ENCODE peak calls at places on chromosomes 7 and 10, in ten cellular contexts. One of them, this sample, is unnamed.

GRCh38 chr7:88546808-88547207 is 212.7 kb upstream of the ZNF804B start:
- DNase-seq in thoracic aorta: no peak
- DNase-seq in dorsolateral prefrontal cortex: no peak
- DNase-seq in neural progenitor cell: peak
- DNase-seq in astrocyte: no peak
- DNase-seq in NB4: peak
- DNase-seq in fibroblast of mammary gland: peak
- DNase-seq in colonic mucosa: peak
- DNase-seq in transverse colon: no peak
- DNase-seq in kidney epithelial cell: no peak
- DNase-seq in this sample: peak

GRCh38 chr10:119640384-119640783 is 10.8 kb upstream of the BAG3 start:
- DNase-seq in thoracic aorta: no peak
- DNase-seq in dorsolateral prefrontal cortex: no peak
- DNase-seq in neural progenitor cell: no peak
- DNase-seq in astrocyte: no peak
- DNase-seq in NB4: no peak
- DNase-seq in fibroblast of mammary gland: no peak
- DNase-seq in colonic mucosa: no peak
- DNase-seq in transverse colon: no peak
- DNase-seq in kidney epithelial cell: no peak
- DNase-seq in this sample: no peak

GRCh38 chr10:20877986-20878979 is 18.8 kb downstream of the NEBL start:
- DNase-seq in thoracic aorta: no peak
- DNase-seq in dorsolateral prefrontal cortex: no peak
- DNase-seq in neural progenitor cell: no peak
- DNase-seq in astrocyte: peak
- DNase-seq in NB4: no peak
- DNase-seq in fibroblast of mammary gland: peak
- DNase-seq in colonic mucosa: no peak
- DNase-seq in transverse colon: no peak
- DNase-seq in kidney epithelial cell: peak
- DNase-seq in this sample: no peak

GRCh38 chr10:121063744-121064143 is 212.6 kb downstream of the WDR11 start:
- DNase-seq in thoracic aorta: no peak
- DNase-seq in dorsolateral prefrontal cortex: no peak
- DNase-seq in neural progenitor cell: no peak
- DNase-seq in astrocyte: no peak
- DNase-seq in NB4: no peak
- DNase-seq in fibroblast of mammary gland: no peak
- DNase-seq in colonic mucosa: peak
- DNase-seq in transverse colon: peak
- DNase-seq in kidney epithelial cell: no peak
- DNase-seq in this sample: no peak

GRCh38 chr7:39810710-39811109 is 139.3 kb upstream of the CDK13 start:
- DNase-seq in thoracic aorta: no peak
- DNase-seq in dorsolateral prefrontal cortex: no peak
- DNase-seq in neural progenitor cell: no peak
- DNase-seq in astrocyte: no peak
- DNase-seq in NB4: no peak
- DNase-seq in fibroblast of mammary gland: no peak
- DNase-seq in colonic mucosa: no peak
- DNase-seq in transverse colon: no peak
- DNase-seq in kidney epithelial cell: no peak
- DNase-seq in this sample: no peak

GRCh38 chr10:77391605-77392235 is 245.9 kb downstream of the KCNMA1 start:
- DNase-seq in thoracic aorta: peak
- DNase-seq in dorsolateral prefrontal cortex: peak
- DNase-seq in neural progenitor cell: peak
- DNase-seq in astrocyte: peak
- DNase-seq in NB4: peak
- DNase-seq in fibroblast of mammary gland: peak
- DNase-seq in colonic mucosa: peak
- DNase-seq in transverse colon: peak
- DNase-seq in kidney epithelial cell: no peak
- DNase-seq in this sample: peak

GRCh38 chr10:51852297-51852696 is 152.9 kb upstream of the CSTF2T start:
- DNase-seq in thoracic aorta: no peak
- DNase-seq in dorsolateral prefrontal cortex: no peak
- DNase-seq in neural progenitor cell: no peak
- DNase-seq in astrocyte: no peak
- DNase-seq in NB4: no peak
- DNase-seq in fibroblast of mammary gland: no peak
- DNase-seq in colonic mucosa: no peak
- DNase-seq in transverse colon: no peak
- DNase-seq in kidney epithelial cell: no peak
- DNase-seq in this sample: no peak

GRCh38 chr7:85185355-85186082 is 1.3 kb downstream of the SEMA3D start:
- DNase-seq in thoracic aorta: peak
- DNase-seq in dorsolateral prefrontal cortex: peak
- DNase-seq in neural progenitor cell: peak
- DNase-seq in astrocyte: peak
- DNase-seq in NB4: no peak
- DNase-seq in fibroblast of mammary gland: peak
- DNase-seq in colonic mucosa: peak
- DNase-seq in transverse colon: peak
- DNase-seq in kidney epithelial cell: no peak
- DNase-seq in this sample: no peak

GRCh38 chr10:2392145-2392812 is 655.0 kb upstream of the ADARB2 start:
- DNase-seq in thoracic aorta: no peak
- DNase-seq in dorsolateral prefrontal cortex: no peak
- DNase-seq in neural progenitor cell: no peak
- DNase-seq in astrocyte: peak
- DNase-seq in NB4: peak
- DNase-seq in fibroblast of mammary gland: no peak
- DNase-seq in colonic mucosa: no peak
- DNase-seq in transverse colon: no peak
- DNase-seq in kidney epithelial cell: no peak
- DNase-seq in this sample: no peak

GRCh38 chr7:64881461-64882287 is 21.4 kb upstream of the ZNF273 start:
- DNase-seq in thoracic aorta: no peak
- DNase-seq in dorsolateral prefrontal cortex: no peak
- DNase-seq in neural progenitor cell: no peak
- DNase-seq in astrocyte: no peak
- DNase-seq in NB4: no peak
- DNase-seq in fibroblast of mammary gland: no peak
- DNase-seq in colonic mucosa: peak
- DNase-seq in transverse colon: no peak
- DNase-seq in kidney epithelial cell: no peak
- DNase-seq in this sample: no peak

GRCh38 chr10:132449051-132449825 is 52.2 kb downstream of the PWWP2B start:
- DNase-seq in thoracic aorta: no peak
- DNase-seq in dorsolateral prefrontal cortex: no peak
- DNase-seq in neural progenitor cell: no peak
- DNase-seq in astrocyte: no peak
- DNase-seq in NB4: peak
- DNase-seq in fibroblast of mammary gland: peak
- DNase-seq in colonic mucosa: peak
- DNase-seq in transverse colon: peak
- DNase-seq in kidney epithelial cell: no peak
- DNase-seq in this sample: no peak

GRCh38 chr7:35736725-35737124 is 41.8 kb upstream of the HERPUD2 start:
- DNase-seq in thoracic aorta: no peak
- DNase-seq in dorsolateral prefrontal cortex: no peak
- DNase-seq in neural progenitor cell: no peak
- DNase-seq in astrocyte: peak
- DNase-seq in NB4: no peak
- DNase-seq in fibroblast of mammary gland: peak
- DNase-seq in colonic mucosa: no peak
- DNase-seq in transverse colon: no peak
- DNase-seq in kidney epithelial cell: peak
- DNase-seq in this sample: no peak

DNA sequence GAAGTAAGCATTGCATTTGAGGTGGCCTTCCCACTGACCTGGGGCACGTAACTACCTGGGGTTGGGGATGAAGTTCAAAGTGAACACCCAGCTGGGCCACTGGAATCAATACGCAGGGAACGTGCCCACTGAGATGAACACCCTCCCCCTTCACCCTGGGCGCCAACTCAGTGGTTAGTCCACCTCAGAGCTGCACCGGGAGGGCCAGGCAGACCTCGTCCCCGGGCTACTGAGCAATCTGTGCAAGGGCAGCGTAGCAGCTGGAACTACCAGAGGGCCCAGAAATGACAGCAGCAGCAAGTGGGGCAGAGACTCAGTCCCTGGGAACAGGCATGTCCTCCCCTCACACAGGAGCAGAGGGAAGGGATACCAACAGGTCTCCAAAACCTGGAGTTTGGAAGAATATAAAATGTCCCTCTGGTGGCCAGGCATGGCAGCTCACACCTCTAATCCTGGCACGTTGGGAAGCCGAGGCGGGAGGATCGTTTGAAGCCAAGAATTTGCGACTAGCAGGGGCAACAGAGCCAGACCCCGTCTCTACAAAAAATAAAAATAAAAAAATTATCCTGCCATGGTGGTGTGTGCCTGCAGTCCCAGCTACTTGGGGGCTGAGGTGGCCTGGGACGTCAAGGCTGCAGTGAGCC is 143.9 kb downstream of the SH3PXD2A start:
- DNase-seq in thoracic aorta: no peak
- DNase-seq in dorsolateral prefrontal cortex: no peak
- DNase-seq in neural progenitor cell: peak
- DNase-seq in astrocyte: no peak
- DNase-seq in NB4: no peak
- DNase-seq in fibroblast of mammary gland: no peak
- DNase-seq in colonic mucosa: no peak
- DNase-seq in transverse colon: no peak
- DNase-seq in kidney epithelial cell: no peak
- DNase-seq in this sample: no peak
- TF ChIP-seq CTCF in thoracic aorta: no peak
- TF ChIP-seq CTCF in dorsolateral prefrontal cortex: peak
- TF ChIP-seq CTCF in neural progenitor cell: peak
- TF ChIP-seq CTCF in astrocyte: no peak
- TF ChIP-seq CTCF in NB4: peak
- TF ChIP-seq CTCF in fibroblast of mammary gland: peak
- TF ChIP-seq CTCF in colonic mucosa: no peak
- TF ChIP-seq CTCF in transverse colon: no peak
- TF ChIP-seq CTCF in kidney epithelial cell: peak
- TF ChIP-seq CTCF in this sample: peak

GRCh38 chr10:90920986-90921643 is at the start of gene ANKRD1:
- DNase-seq in thoracic aorta: no peak
- DNase-seq in dorsolateral prefrontal cortex: no peak
- DNase-seq in neural progenitor cell: peak
- DNase-seq in astrocyte: peak
- DNase-seq in NB4: no peak
- DNase-seq in fibroblast of mammary gland: peak
- DNase-seq in colonic mucosa: no peak
- DNase-seq in transverse colon: no peak
- DNase-seq in kidney epithelial cell: peak
- DNase-seq in this sample: no peak
- H3K4me3 ChIP-seq in thoracic aorta: no peak
- H3K4me3 ChIP-seq in dorsolateral prefrontal cortex: no peak
- H3K4me3 ChIP-seq in neural progenitor cell: no peak
- H3K4me3 ChIP-seq in astrocyte: peak
- H3K4me3 ChIP-seq in NB4: no peak
- H3K4me3 ChIP-seq in fibroblast of mammary gland: no peak
- H3K4me3 ChIP-seq in colonic mucosa: no peak
- H3K4me3 ChIP-seq in transverse colon: no peak
- H3K4me3 ChIP-seq in kidney epithelial cell: no peak
- H3K4me3 ChIP-seq in this sample: no peak

DNA sequence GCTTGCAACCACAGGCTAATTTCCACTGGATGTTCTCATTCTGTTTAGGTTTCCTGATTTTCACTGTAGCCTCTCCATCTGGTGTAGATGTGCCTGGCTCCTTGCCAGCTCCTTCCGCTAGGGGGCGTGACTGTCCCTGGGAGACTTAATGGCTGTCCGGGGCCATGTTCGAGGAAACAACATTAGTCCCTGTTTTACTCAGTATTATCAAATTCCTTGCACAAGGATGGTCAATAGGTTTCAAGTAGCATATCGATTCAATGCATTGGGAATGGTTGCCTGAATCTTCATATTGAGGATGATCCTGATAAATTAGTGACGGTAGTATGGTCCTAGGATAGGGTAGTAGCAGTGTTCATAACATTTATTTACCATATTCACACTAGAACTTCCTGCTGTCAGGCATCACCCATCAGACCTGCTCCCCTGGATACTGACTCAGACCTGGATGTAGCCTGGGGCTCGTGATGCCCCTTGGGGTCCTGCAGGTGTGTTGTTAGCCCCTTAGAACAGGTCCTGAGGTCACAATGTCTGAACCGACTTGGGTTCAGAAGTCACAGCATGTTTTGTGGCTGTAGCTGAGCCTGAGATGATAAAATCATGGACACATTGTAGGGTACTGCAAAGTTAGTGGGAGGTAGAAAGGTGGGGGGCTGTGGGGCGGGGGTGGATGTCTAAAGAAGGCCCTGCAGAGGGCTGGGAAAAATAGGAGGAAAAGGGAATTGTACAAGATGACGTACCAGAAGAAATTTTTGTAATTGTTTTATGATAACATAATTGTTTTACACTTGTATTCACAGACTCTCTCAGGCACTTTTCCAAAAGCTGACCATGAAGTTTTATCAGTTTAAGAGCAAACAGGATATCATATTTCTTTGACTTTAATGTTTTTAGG is 8.9 kb upstream of the EXOC6 start:
- DNase-seq in thoracic aorta: no peak
- DNase-seq in dorsolateral prefrontal cortex: no peak
- DNase-seq in neural progenitor cell: peak
- DNase-seq in astrocyte: peak
- DNase-seq in NB4: peak
- DNase-seq in fibroblast of mammary gland: peak
- DNase-seq in colonic mucosa: peak
- DNase-seq in transverse colon: peak
- DNase-seq in kidney epithelial cell: no peak
- DNase-seq in this sample: no peak
- TF ChIP-seq CTCF in thoracic aorta: no peak
- TF ChIP-seq CTCF in dorsolateral prefrontal cortex: no peak
- TF ChIP-seq CTCF in neural progenitor cell: peak
- TF ChIP-seq CTCF in astrocyte: peak
- TF ChIP-seq CTCF in NB4: peak
- TF ChIP-seq CTCF in fibroblast of mammary gland: no peak
- TF ChIP-seq CTCF in colonic mucosa: peak
- TF ChIP-seq CTCF in transverse colon: no peak
- TF ChIP-seq CTCF in kidney epithelial cell: peak
- TF ChIP-seq CTCF in this sample: peak

GRCh38 chr10:76179806-76180205 is 748.4 kb downstream of the LRMDA start:
- DNase-seq in thoracic aorta: no peak
- DNase-seq in dorsolateral prefrontal cortex: no peak
- DNase-seq in neural progenitor cell: no peak
- DNase-seq in astrocyte: no peak
- DNase-seq in NB4: no peak
- DNase-seq in fibroblast of mammary gland: no peak
- DNase-seq in colonic mucosa: no peak
- DNase-seq in transverse colon: no peak
- DNase-seq in kidney epithelial cell: no peak
- DNase-seq in this sample: no peak
- H3K4me3 ChIP-seq in thoracic aorta: no peak
- H3K4me3 ChIP-seq in dorsolateral prefrontal cortex: no peak
- H3K4me3 ChIP-seq in neural progenitor cell: no peak
- H3K4me3 ChIP-seq in astrocyte: no peak
- H3K4me3 ChIP-seq in NB4: no peak
- H3K4me3 ChIP-seq in fibroblast of mammary gland: no peak
- H3K4me3 ChIP-seq in colonic mucosa: no peak
- H3K4me3 ChIP-seq in transverse colon: no peak
- H3K4me3 ChIP-seq in kidney epithelial cell: no peak
- H3K4me3 ChIP-seq in this sample: no peak

This sample was measured in GM12864.